ENCODE peak calls at places on chromosomes 7 and 10, in ten cellular contexts. One of them, this sample, is unnamed.

GRCh38 chr10:112395809-112396530 is 22.1 kb downstream of the ACSL5 start:
- DNase-seq in A549: no peak
- DNase-seq in tibial nerve: no peak
- DNase-seq in K562: no peak
- DNase-seq in SK-N-SH: no peak
- DNase-seq in ovary: no peak
- DNase-seq in sigmoid colon: no peak
- DNase-seq in stomach: no peak
- DNase-seq in suprapubic skin: no peak
- DNase-seq in H1: no peak
- DNase-seq in this sample: no peak

GRCh38 chr7:47877336-47877735 is 70.9 kb downstream of the PKD1L1 start:
- DNase-seq in A549: no peak
- DNase-seq in tibial nerve: no peak
- DNase-seq in K562: no peak
- DNase-seq in SK-N-SH: no peak
- DNase-seq in ovary: no peak
- DNase-seq in sigmoid colon: no peak
- DNase-seq in stomach: no peak
- DNase-seq in suprapubic skin: no peak
- DNase-seq in H1: no peak
- DNase-seq in this sample: no peak

GRCh38 chr10:23088609-23089008 is 6.8 kb upstream of the MSRB2 start:
- DNase-seq in A549: no peak
- DNase-seq in tibial nerve: no peak
- DNase-seq in K562: no peak
- DNase-seq in SK-N-SH: no peak
- DNase-seq in ovary: no peak
- DNase-seq in sigmoid colon: no peak
- DNase-seq in stomach: no peak
- DNase-seq in suprapubic skin: no peak
- DNase-seq in H1: no peak
- DNase-seq in this sample: no peak

GRCh38 chr10:73797324-73798025 is 12.1 kb downstream of the ZSWIM8 start:
- DNase-seq in A549: no peak
- DNase-seq in tibial nerve: no peak
- DNase-seq in K562: no peak
- DNase-seq in SK-N-SH: no peak
- DNase-seq in ovary: no peak
- DNase-seq in sigmoid colon: peak
- DNase-seq in stomach: no peak
- DNase-seq in suprapubic skin: no peak
- DNase-seq in H1: no peak
- DNase-seq in this sample: no peak

GRCh38 chr7:106114735-106115383 is 2.7 kb upstream of the SYPL1 start:
- DNase-seq in A549: no peak
- DNase-seq in tibial nerve: no peak
- DNase-seq in K562: no peak
- DNase-seq in SK-N-SH: no peak
- DNase-seq in ovary: no peak
- DNase-seq in sigmoid colon: no peak
- DNase-seq in stomach: peak
- DNase-seq in suprapubic skin: no peak
- DNase-seq in H1: no peak
- DNase-seq in this sample: peak

GRCh38 chr10:114635101-114635500 is 23.0 kb downstream of the ABLIM1 start:
- DNase-seq in A549: no peak
- DNase-seq in tibial nerve: no peak
- DNase-seq in K562: no peak
- DNase-seq in SK-N-SH: no peak
- DNase-seq in ovary: no peak
- DNase-seq in sigmoid colon: no peak
- DNase-seq in stomach: no peak
- DNase-seq in suprapubic skin: no peak
- DNase-seq in H1: no peak
- DNase-seq in this sample: no peak

GRCh38 chr10:123148414-123149161 is 652 bp downstream of the HMX2 start:
- DNase-seq in A549: no peak
- DNase-seq in tibial nerve: no peak
- DNase-seq in K562: no peak
- DNase-seq in SK-N-SH: peak
- DNase-seq in ovary: no peak
- DNase-seq in sigmoid colon: no peak
- DNase-seq in stomach: no peak
- DNase-seq in suprapubic skin: no peak
- DNase-seq in H1: peak
- DNase-seq in this sample: no peak

GRCh38 chr7:116212859-116213258 is 2.5 kb downstream of the TES start:
- DNase-seq in A549: no peak
- DNase-seq in tibial nerve: no peak
- DNase-seq in K562: no peak
- DNase-seq in SK-N-SH: no peak
- DNase-seq in ovary: no peak
- DNase-seq in sigmoid colon: no peak
- DNase-seq in stomach: no peak
- DNase-seq in suprapubic skin: no peak
- DNase-seq in H1: no peak
- DNase-seq in this sample: no peak

GRCh38 chr10:88172159-88172558 is 308.7 kb downstream of the PTEN start:
- DNase-seq in A549: no peak
- DNase-seq in tibial nerve: no peak
- DNase-seq in K562: no peak
- DNase-seq in SK-N-SH: no peak
- DNase-seq in ovary: no peak
- DNase-seq in sigmoid colon: no peak
- DNase-seq in stomach: no peak
- DNase-seq in suprapubic skin: no peak
- DNase-seq in H1: no peak
- DNase-seq in this sample: no peak

GRCh38 chr7:92963599-92963998 is 127.2 kb upstream of the CDK6 start:
- DNase-seq in A549: no peak
- DNase-seq in tibial nerve: no peak
- DNase-seq in K562: no peak
- DNase-seq in SK-N-SH: no peak
- DNase-seq in ovary: no peak
- DNase-seq in sigmoid colon: no peak
- DNase-seq in stomach: no peak
- DNase-seq in suprapubic skin: no peak
- DNase-seq in H1: no peak
- DNase-seq in this sample: no peak

GRCh38 chr10:48658243-48658888 is 26.3 kb upstream of the WDFY4 start:
- DNase-seq in A549: peak
- DNase-seq in tibial nerve: peak
- DNase-seq in K562: peak
- DNase-seq in SK-N-SH: peak
- DNase-seq in ovary: peak
- DNase-seq in sigmoid colon: peak
- DNase-seq in stomach: peak
- DNase-seq in suprapubic skin: no peak
- DNase-seq in H1: peak
- DNase-seq in this sample: peak

GRCh38 chr7:154480817-154481216 is 428.6 kb downstream of the DPP6 start:
- DNase-seq in A549: no peak
- DNase-seq in tibial nerve: no peak
- DNase-seq in K562: no peak
- DNase-seq in SK-N-SH: no peak
- DNase-seq in ovary: no peak
- DNase-seq in sigmoid colon: no peak
- DNase-seq in stomach: no peak
- DNase-seq in suprapubic skin: no peak
- DNase-seq in H1: no peak
- DNase-seq in this sample: no peak

GRCh38 chr10:125482108-125482507 is 200.9 kb downstream of the TEX36 start:
- DNase-seq in A549: no peak
- DNase-seq in tibial nerve: no peak
- DNase-seq in K562: no peak
- DNase-seq in SK-N-SH: no peak
- DNase-seq in ovary: no peak
- DNase-seq in sigmoid colon: no peak
- DNase-seq in stomach: no peak
- DNase-seq in suprapubic skin: no peak
- DNase-seq in H1: no peak
- DNase-seq in this sample: no peak
- TF ChIP-seq EP300 in A549: no peak
- TF ChIP-seq EP300 in tibial nerve: no peak
- TF ChIP-seq EP300 in K562: no peak
- TF ChIP-seq EP300 in SK-N-SH: no peak
- TF ChIP-seq EP300 in ovary: no peak
- TF ChIP-seq EP300 in sigmoid colon: no peak
- TF ChIP-seq EP300 in stomach: no peak
- TF ChIP-seq EP300 in suprapubic skin: no peak
- TF ChIP-seq EP300 in H1: no peak
- TF ChIP-seq EP300 in this sample: no peak

DNA sequence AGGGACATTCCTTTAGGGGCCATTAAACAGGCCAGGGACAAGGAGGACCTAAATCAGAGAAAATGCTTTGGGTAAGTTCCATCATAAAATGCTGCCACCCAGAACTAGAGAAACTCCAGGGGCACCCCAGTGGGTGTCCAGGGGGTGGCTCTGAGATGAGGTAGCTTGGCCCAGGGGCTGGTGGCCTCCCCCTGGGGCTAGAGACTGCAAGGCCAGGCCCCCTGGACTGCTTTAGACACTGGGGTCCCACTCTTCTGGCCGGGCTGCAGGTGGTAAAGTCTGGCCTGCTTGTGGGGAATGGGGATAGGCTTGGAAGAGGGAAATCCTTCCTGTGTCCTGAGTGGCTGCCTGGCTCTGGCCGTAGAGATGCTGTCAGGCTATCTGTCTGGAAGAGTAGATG is 169.6 kb upstream of the PODXL start:
- DNase-seq in A549: no peak
- DNase-seq in tibial nerve: no peak
- DNase-seq in K562: no peak
- DNase-seq in SK-N-SH: no peak
- DNase-seq in ovary: no peak
- DNase-seq in sigmoid colon: no peak
- DNase-seq in stomach: no peak
- DNase-seq in suprapubic skin: no peak
- DNase-seq in H1: peak
- DNase-seq in this sample: no peak
- TF ChIP-seq EP300 in A549: no peak
- TF ChIP-seq EP300 in tibial nerve: no peak
- TF ChIP-seq EP300 in K562: no peak
- TF ChIP-seq EP300 in SK-N-SH: no peak
- TF ChIP-seq EP300 in ovary: no peak
- TF ChIP-seq EP300 in sigmoid colon: no peak
- TF ChIP-seq EP300 in stomach: no peak
- TF ChIP-seq EP300 in suprapubic skin: no peak
- TF ChIP-seq EP300 in H1: no peak
- TF ChIP-seq EP300 in this sample: no peak

DNA sequence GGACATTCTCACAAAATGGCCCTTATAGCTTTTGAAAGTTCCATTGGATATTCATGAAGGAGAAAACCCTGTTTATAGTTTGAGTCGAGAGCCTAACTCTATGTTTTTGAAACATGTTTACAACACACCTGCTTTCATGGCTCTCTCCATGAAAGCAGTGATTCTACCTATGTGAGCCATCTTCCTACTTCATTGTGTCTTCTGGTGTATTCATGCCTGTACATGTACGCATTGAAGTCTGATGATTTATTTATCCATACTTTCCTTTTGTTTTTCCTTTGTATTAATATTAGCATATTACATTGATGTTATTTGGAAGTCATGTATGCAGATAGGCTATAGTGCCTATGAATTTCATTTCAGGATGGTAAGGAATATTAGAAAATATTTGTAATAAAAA is 58.0 kb downstream of the LAMB4 start:
- DNase-seq in A549: no peak
- DNase-seq in tibial nerve: no peak
- DNase-seq in K562: no peak
- DNase-seq in SK-N-SH: no peak
- DNase-seq in ovary: no peak
- DNase-seq in sigmoid colon: no peak
- DNase-seq in stomach: no peak
- DNase-seq in suprapubic skin: no peak
- DNase-seq in H1: no peak
- DNase-seq in this sample: no peak
- TF ChIP-seq EP300 in A549: no peak
- TF ChIP-seq EP300 in tibial nerve: no peak
- TF ChIP-seq EP300 in K562: no peak
- TF ChIP-seq EP300 in SK-N-SH: no peak
- TF ChIP-seq EP300 in ovary: no peak
- TF ChIP-seq EP300 in sigmoid colon: no peak
- TF ChIP-seq EP300 in stomach: no peak
- TF ChIP-seq EP300 in suprapubic skin: no peak
- TF ChIP-seq EP300 in H1: no peak
- TF ChIP-seq EP300 in this sample: no peak

DNA sequence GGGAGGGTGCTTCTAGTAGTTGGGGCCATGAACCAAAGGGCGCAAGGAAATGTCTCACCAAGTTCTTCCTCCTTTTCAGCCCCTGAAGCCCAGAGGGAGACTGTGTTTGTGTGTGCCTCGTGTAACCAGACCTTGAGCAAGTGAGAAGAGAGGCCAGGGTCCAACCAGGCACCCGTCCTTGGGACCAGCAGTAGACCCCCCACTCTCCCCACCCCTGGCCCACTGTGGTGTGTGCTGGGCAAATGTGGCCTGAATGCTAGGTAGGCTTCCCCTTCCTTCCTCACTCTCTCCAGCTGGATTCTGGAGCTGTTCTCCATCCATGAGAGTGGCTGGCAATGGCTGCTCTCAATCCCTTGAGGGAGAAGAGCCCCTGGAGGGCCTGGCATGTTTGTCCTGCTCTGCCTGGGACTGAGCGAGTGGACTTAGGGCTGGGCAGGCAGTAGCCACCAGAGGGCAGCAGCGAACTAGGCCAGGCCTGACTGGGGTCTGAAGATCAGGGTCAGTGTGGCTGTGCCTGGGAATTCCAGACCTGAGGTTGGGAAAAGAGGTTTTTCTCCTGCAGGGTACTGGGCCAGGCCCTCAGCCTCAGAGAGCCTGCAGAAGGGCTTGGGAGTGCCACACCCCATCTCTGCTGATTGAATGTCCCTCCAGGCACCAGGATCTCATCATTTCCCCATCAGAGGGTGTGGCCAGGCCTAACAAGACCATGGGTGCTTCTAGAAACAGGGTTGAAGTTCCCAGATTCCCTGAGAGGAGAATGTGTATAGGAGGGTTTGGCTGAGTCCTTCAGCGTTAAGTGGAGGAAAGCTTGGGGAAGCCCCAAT is 12.4 kb downstream of the SFRP5 start:
- DNase-seq in A549: peak
- DNase-seq in tibial nerve: peak
- DNase-seq in K562: peak
- DNase-seq in SK-N-SH: peak
- DNase-seq in ovary: peak
- DNase-seq in sigmoid colon: peak
- DNase-seq in stomach: peak
- DNase-seq in suprapubic skin: no peak
- DNase-seq in H1: peak
- DNase-seq in this sample: peak
- TF ChIP-seq EP300 in A549: no peak
- TF ChIP-seq EP300 in tibial nerve: no peak
- TF ChIP-seq EP300 in K562: no peak
- TF ChIP-seq EP300 in SK-N-SH: no peak
- TF ChIP-seq EP300 in ovary: no peak
- TF ChIP-seq EP300 in sigmoid colon: no peak
- TF ChIP-seq EP300 in stomach: no peak
- TF ChIP-seq EP300 in suprapubic skin: no peak
- TF ChIP-seq EP300 in H1: no peak
- TF ChIP-seq EP300 in this sample: no peak

This sample was measured in transverse colon.